ENCODE peak calls at places on chromosome 5, in five cellular contexts. W is activated T-helper 1 cell treated with Interleukin-2 at 50 U/mL for 16 hours; U is stimulated activated naive B cell treated with anti-CD40 and anti-IgM and Interleukin-4, amounts not matched to agents 10 μg/mL and 1 μg/mL and 100 μg/mL, for 72 hours; A is AG09319; K is IMR-90. I is an unnamed sample.

GRCh38 chr5:38878391-38879090 is 32.7 kb downstream of the OSMR start:
- DNase-seq in W (no peak), U (no peak), A (no peak), K (peak; percentile 14), I (no peak)

GRCh38 chr5:143129910-143130703 is 273.4 kb downstream of the NR3C1 start:
- DNase-seq in W (no peak), U (no peak), A (no peak), K (no peak), I (no peak)

GRCh38 chr5:169637856-169638190 is 748 bp downstream of the DOCK2 start:
- DNase-seq in W (peak; percentile 58), U (peak; percentile 62), A (no peak), K (no peak), I (no peak)

GRCh38 chr5:135373747-135374515 is 25.1 kb downstream of the MACROH2A1 start:
- DNase-seq in W (no peak), U (no peak), A (no peak), K (no peak), I (no peak)

GRCh38 chr5:1726956-1727355 is 72.7 kb downstream of the MRPL36 start:
- DNase-seq in W (no peak), U (no peak), A (no peak), K (no peak), I (no peak)

GRCh38 chr5:172858511-172858989 is 24.5 kb downstream of the ERGIC1 start:
- DNase-seq in W (no peak), U (no peak), A (no peak), K (no peak), I (no peak)

GRCh38 chr5:169164481-169164925 is 136.4 kb downstream of the SLIT3 start:
- DNase-seq in W (no peak), U (no peak), A (no peak), K (no peak), I (peak; percentile 58)

GRCh38 chr5:91438871-91439270 is 55.8 kb upstream of the ARRDC3 start:
- DNase-seq in W (no peak), U (no peak), A (no peak), K (no peak), I (no peak)

GRCh38 chr5:98657559-98657958 is 115.9 kb upstream of the RGMB start:
- DNase-seq in W (no peak), U (no peak), A (no peak), K (no peak), I (no peak)

GRCh38 chr5:33257807-33258491 is 182.8 kb upstream of the TARS1 start:
- DNase-seq in W (no peak), U (no peak), A (peak; percentile 42), K (peak; percentile 89), I (peak; percentile 68)

GRCh38 chr5:127944125-127944524 is 139.4 kb upstream of the SLC12A2 start:
- DNase-seq in W (no peak), U (no peak), A (no peak), K (no peak), I (no peak)

GRCh38 chr5:142886211-142886610 is 116.0 kb downstream of the ARHGAP26 start:
- DNase-seq in W (no peak), U (no peak), A (no peak), K (peak; percentile 33), I (no peak)

GRCh38 chr5:179297026-179297425 is 48.2 kb downstream of the ADAMTS2 start:
- DNase-seq in W (no peak), U (no peak), A (no peak), K (no peak), I (no peak)

GRCh38 chr5:138963763-138964371 is 88.7 kb upstream of the LRRTM2 start:
- DNase-seq in W (no peak), U (no peak), A (no peak), K (no peak), I (no peak)

GRCh38 chr5:57408714-57409113 is 73.9 kb downstream of the ACTBL2 start:
- DNase-seq in W (no peak), U (no peak), A (peak; percentile 29), K (peak; percentile 63), I (peak; percentile 44)

GRCh38 chr5:165525268-165525667 is 2019.8 kb downstream of the MAT2B start:
- DNase-seq in W (no peak), U (no peak), A (no peak), K (peak; percentile 91), I (no peak)

GRCh38 chr5:14665949-14666741 is 1.6 kb downstream of the OTULIN start:
- DNase-seq in W (no peak), U (peak; percentile 28), A (no peak), K (peak; percentile 33), I (no peak)

GRCh38 chr5:40141418-40141817 is 538.3 kb upstream of the PTGER4 start:
- DNase-seq in W (no peak), U (no peak), A (no peak), K (no peak), I (no peak)

GRCh38 chr5:150648294-150649107 is 8.0 kb downstream of the SYNPO start:
- DNase-seq in W (no peak), U (no peak), A (no peak), K (no peak), I (no peak)

GRCh38 chr5:8517461-8517860 is 648.5 kb downstream of the MTRR start:
- DNase-seq in W (no peak), U (no peak), A (no peak), K (peak; percentile 16), I (no peak)

GRCh38 chr5:147558826-147559225 is 49.0 kb upstream of the DPYSL3 start:
- DNase-seq in W (no peak), U (peak; percentile 4), A (peak; percentile 52), K (peak; percentile 81), I (peak; percentile 32)

GRCh38 chr5:113061851-113062631 is 85.4 kb downstream of the DCP2 start:
- DNase-seq in W (no peak), U (no peak), A (peak; percentile 35), K (peak; percentile 85), I (no peak)

GRCh38 chr5:154166901-154167791 is 23.4 kb upstream of the GALNT10 start:
- DNase-seq in W (no peak), U (no peak), A (no peak), K (no peak), I (no peak)

GRCh38 chr5:84382363-84383295 is 2.1 kb downstream of the EDIL3 start:
- DNase-seq in W (no peak), U (no peak), A (no peak), K (peak; percentile 53), I (no peak)

GRCh38 chr5:174910245-174910737 is 185.9 kb downstream of the MSX2 start:
- DNase-seq in W (peak; percentile 26), U (peak; percentile 18), A (no peak), K (peak; percentile 18), I (no peak)

GRCh38 chr5:125785407-125785806 is 637.8 kb upstream of the GRAMD2B start:
- DNase-seq in W (no peak), U (no peak), A (no peak), K (no peak), I (no peak)

GRCh38 chr5:143290115-143290514 is 113.4 kb downstream of the NR3C1 start:
- DNase-seq in W (no peak), U (no peak), A (no peak), K (no peak), I (no peak)

GRCh38 chr5:126454081-126454480 is 30.9 kb downstream of the GRAMD2B start:
- DNase-seq in W (no peak), U (no peak), A (no peak), K (no peak), I (no peak)

GRCh38 chr5:132439521-132440206 is 50.9 kb downstream of the IRF1 start:
- DNase-seq in W (no peak), U (no peak), A (peak; percentile 85), K (peak; percentile 97), I (peak; percentile 91)

GRCh38 chr5:138282918-138283742 is 8.7 kb upstream of the GFRA3 start:
- DNase-seq in W (no peak), U (no peak), A (peak; percentile 14), K (peak; percentile 67), I (peak; percentile 17)

GRCh38 chr5:91487420-91487819 is 104.3 kb upstream of the ARRDC3 start:
- DNase-seq in W (no peak), U (no peak), A (no peak), K (no peak), I (no peak)

GRCh38 chr5:137497396-137498290 is 1.5 kb downstream of the SPOCK1 start:
- DNase-seq in W (no peak), U (no peak), A (no peak), K (no peak), I (no peak)

GRCh38 chr5:123051206-123051605 is 14.7 kb upstream of the PPIC start:
- DNase-seq in W (no peak), U (no peak), A (no peak), K (no peak), I (no peak)

GRCh38 chr5:118832974-118833373 is 155.4 kb downstream of the DTWD2 start:
- DNase-seq in W (no peak), U (no peak), A (no peak), K (no peak), I (no peak)

GRCh38 chr5:73637565-73637964 is 11.6 kb downstream of the ARHGEF28 start:
- DNase-seq in W (no peak), U (no peak), A (no peak), K (no peak), I (no peak)

GRCh38 chr5:58060971-58061370 is 398.9 kb downstream of the PLK2 start:
- DNase-seq in W (no peak), U (no peak), A (no peak), K (peak; percentile 78), I (peak; percentile 60)

GRCh38 chr5:137630972-137631370 is 104.9 kb downstream of the KLHL3 start:
- DNase-seq in W (no peak), U (no peak), A (no peak), K (peak; percentile 4), I (no peak)

GRCh38 chr5:998276-998974 is 10.2 kb upstream of the NKD2 start:
- DNase-seq in W (no peak), U (no peak), A (no peak), K (no peak), I (no peak)

GRCh38 chr5:86665984-86666760 is 48.4 kb downstream of the COX7C start:
- DNase-seq in W (no peak), U (no peak), A (no peak), K (no peak), I (no peak)